ENCODE peak calls at places on chromosomes 5 and 9, in ten cellular contexts. O is type B pancreatic cell; G is stomach; D is WTC11; U is T-helper 17 cell; H is activated CD4-positive, alpha-beta T cell treated with anti-CD3 and anti-CD28 coated beads, Interleukin-2, amount 10 ng/mL, durations not matched to agents 24 days and 14 days; I is stimulated activated CD4-positive, alpha-beta T cell treated with anti-CD3 and anti-CD28 coated beads, TNF-alpha, amount 100 ng/mL, for 1 hour; N is hypothalamus; Q is NCI-H2171 treated with DMSO at 0.1 percent for 48 hours; K is thoracic aorta. R is an unnamed sample.

GRCh38 chr5:178827636-178828035 is 32.1 kb upstream of the ZNF354B start:
- DNase-seq in K (no peak), O (no peak), N (no peak), U (no peak), G (no peak), I (no peak), H (no peak), Q (no peak), D (no peak), R (no peak)

GRCh38 chr5:163504091-163504931 is 1.1 kb upstream of the MAT2B start:
- DNase-seq in O (no peak), Q (no peak), U (peak; percentile 8), G (peak; percentile 57), K (no peak), I (no peak), H (peak; percentile 80), N (peak; percentile 33), D (no peak), R (peak; percentile 72)

GRCh38 chr5:40381676-40382363 is 297.9 kb upstream of the PTGER4 start:
- DNase-seq in N (no peak), U (no peak), H (no peak), Q (no peak), O (no peak), I (no peak), D (no peak), G (no peak), K (no peak), R (no peak)

GRCh38 chr9:35688558-35689350 is 971 bp downstream of the TPM2 start:
- DNase-seq in Q (no peak), O (no peak), D (no peak), I (no peak), G (no peak), H (no peak), K (no peak), N (no peak), U (no peak), R (no peak)

GRCh38 chr5:77230727-77231469 is 20.4 kb downstream of the PDE8B start:
- DNase-seq in O (no peak), N (no peak), H (no peak), D (peak; percentile 28), Q (no peak), G (no peak), I (no peak), U (no peak), K (no peak), R (no peak)

GRCh38 chr9:37146372-37146771 is 26.0 kb downstream of the ZCCHC7 start:
- DNase-seq in O (no peak), D (no peak), I (no peak), U (no peak), Q (no peak), G (no peak), K (no peak), N (no peak), H (no peak), R (no peak)

GRCh38 chr9:136864996-136865767 is 926 bp downstream of the EDF1 start:
- DNase-seq in O (no peak), K (no peak), I (no peak), D (no peak), Q (no peak), N (no peak), H (no peak), G (no peak), U (no peak), R (no peak)

GRCh38 chr9:17519761-17520160 is 59.1 kb upstream of the SH3GL2 start:
- DNase-seq in D (no peak), I (no peak), G (no peak), U (no peak), O (no peak), Q (no peak), N (no peak), K (no peak), H (no peak), R (no peak)

R was measured in ascending aorta.